ENCODE peak calls at places on chromosomes 11 and 22, in six cellular contexts. J, I, B, S, F and T are unnamed samples.

GRCh38 chr11:61507962-61508824 is at the start of gene LRRC10B:
- DNase-seq in J (no peak), I (no peak), B (no peak), S (no peak), F (peak), T (no peak)

GRCh38 chr22:43225609-43226008 is 38.7 kb upstream of the TTLL12 start:
- DNase-seq in J (no peak), I (no peak), B (no peak), S (no peak), F (no peak), T (no peak)

GRCh38 chr11:18706330-18707243 is 8.0 kb downstream of the TMEM86A start:
- DNase-seq in J (peak), I (peak), B (peak), S (peak), F (peak), T (no peak)

GRCh38 chr11:34235591-34236071 is 122.2 kb downstream of the ABTB2 start:
- DNase-seq in J (no peak), I (no peak), B (no peak), S (no peak), F (no peak), T (no peak)

GRCh38 chr11:17831883-17832282 is 97.3 kb downstream of the KCNC1 start:
- DNase-seq in J (no peak), I (no peak), B (no peak), S (no peak), F (no peak), T (no peak)

GRCh38 chr22:30298005-30298701 is 8.8 kb upstream of the CASTOR1 start:
- DNase-seq in J (peak), I (no peak), B (no peak), S (no peak), F (no peak), T (no peak)

GRCh38 chr11:68941324-68942089 is 37.8 kb downstream of the IGHMBP2 start:
- DNase-seq in J (no peak), I (no peak), B (no peak), S (no peak), F (no peak), T (no peak)

GRCh38 chr11:61905067-61905696 is 12.2 kb downstream of the RAB3IL1 start:
- DNase-seq in J (no peak), I (no peak), B (no peak), S (no peak), F (no peak), T (no peak)

GRCh38 chr11:110472858-110473257 is 43.1 kb downstream of the FDX1 start:
- DNase-seq in J (no peak), I (peak), B (no peak), S (no peak), F (no peak), T (peak)

DNA sequence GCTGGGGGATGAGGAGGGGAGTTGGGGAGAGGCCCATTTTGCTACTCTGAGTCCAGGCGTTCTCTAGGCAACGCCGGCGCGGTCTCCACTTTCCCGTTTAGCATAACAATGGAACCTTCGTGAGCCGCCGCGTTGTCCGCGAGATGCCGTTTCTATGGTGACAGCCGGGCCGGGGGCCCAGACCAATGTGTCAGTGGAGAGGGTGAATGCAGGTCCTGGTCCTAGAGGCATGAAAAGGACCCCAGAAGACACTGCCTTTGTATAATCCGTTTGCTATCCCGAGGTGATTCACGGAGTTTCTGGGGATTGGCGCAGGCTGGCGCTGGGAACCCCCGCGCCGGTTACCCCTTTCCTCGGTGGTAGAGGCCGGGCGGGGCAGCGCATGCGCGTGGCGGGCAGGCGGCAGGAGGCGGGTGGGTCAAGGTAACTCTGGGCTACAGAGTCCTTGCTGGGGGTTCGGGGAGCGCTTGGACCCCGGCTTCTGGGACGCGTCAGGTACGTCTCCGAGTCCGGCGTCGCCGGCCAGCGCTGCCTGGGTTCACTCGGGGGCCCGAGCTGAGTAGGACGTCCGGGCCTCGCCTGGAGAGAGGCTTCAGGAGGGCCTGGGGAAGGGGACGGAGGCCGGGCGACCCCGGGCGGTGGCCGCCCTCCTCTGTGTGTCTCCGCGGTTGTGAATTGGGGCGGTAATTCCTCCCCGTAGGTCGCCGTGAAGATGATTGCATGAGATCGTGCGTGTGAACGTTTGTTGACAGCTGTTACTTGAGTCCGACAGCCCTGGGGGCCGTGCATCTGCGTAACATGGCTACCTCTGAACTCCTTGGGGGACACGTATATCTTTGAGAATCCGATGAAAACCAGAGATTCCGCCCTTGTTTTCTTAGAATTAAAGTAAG is at the start of the genes CBY1 and FAM227A:
- DNase-seq in J (peak), I (peak), B (peak), S (peak), F (peak), T (no peak)
- TF ChIP-seq CTCF in J (no peak), I (no peak), B (no peak), S (no peak), F (no peak), T (no peak)

DNA sequence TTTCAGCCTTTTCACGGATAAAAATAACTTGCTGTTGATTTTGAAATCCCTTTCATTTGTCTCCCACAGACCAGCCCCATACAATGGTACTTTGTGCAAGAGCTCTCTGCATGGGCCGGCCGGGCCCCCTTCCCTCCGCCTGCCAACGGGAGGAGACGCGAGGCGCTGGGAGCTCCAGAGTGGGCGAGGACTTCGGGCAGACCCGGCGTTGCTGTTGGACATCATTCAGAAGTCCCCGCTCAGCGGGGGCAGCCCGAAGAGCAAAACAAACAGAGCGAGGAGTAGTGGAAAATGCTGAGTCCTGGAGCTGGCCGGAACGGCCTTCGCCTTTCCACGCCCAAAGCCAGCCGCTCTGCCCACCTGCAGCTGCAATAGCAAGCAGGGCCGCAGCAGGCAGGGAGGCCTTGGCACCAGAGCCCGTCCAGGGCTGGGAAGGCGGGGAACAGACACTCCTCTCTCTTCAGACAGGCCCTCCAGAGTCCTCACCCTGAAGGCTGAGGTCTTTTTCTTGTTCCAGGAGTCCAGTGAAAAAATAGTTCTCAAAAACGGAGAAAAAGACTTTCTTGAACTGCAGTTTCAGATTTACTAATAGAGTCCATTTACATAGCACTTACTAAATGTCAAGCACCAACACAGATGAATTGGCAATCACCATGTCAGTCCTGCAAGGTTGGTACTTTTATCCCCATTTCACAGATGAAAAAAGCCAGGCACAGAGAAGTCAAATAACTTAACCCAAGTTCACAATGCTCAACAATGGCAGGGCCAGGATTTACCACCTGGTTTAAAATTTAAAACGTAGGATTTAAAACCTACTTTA is 135.5 kb downstream of the ETS1 start:
- DNase-seq in J (peak), I (peak), B (peak), S (peak), F (peak), T (no peak)
- H3K4me3 ChIP-seq in J (no peak), I (no peak), B (peak), S (peak), F (no peak), T (no peak)

GRCh38 chr11:28703371-28703770 is 595.2 kb downstream of the METTL15 start:
- DNase-seq in J (no peak), I (no peak), B (no peak), S (no peak), F (no peak), T (no peak)

GRCh38 chr11:28701760-28702449 is 593.7 kb downstream of the METTL15 start:
- DNase-seq in J (no peak), I (no peak), B (no peak), S (no peak), F (no peak), T (peak)

GRCh38 chr11:28702450-28702790 is 594.2 kb downstream of the METTL15 start:
- DNase-seq in J (no peak), I (no peak), B (no peak), S (no peak), F (no peak), T (no peak)

GRCh38 chr11:28702871-28703270 is 594.7 kb downstream of the METTL15 start:
- DNase-seq in J (no peak), I (no peak), B (no peak), S (no peak), F (no peak), T (no peak)

DNA sequence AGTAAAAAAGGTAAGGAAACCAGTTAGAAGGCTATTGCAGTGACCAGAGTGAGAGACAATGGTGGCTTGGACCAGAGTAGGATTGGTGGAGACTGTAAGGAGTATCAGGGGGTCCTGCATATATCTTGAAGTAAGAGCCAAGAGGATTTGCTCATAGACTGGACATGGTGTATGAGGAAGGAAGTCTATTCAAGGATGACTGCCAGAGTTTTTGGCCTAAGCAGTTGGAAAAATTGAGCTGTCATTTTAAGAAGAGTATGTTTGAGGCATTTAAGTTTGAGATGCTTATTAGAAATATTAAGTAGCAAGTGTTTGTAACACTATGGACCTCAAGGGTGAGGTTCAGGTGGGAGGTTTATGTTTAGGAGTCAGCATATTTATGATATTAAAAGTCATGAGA is 596.6 kb downstream of the METTL15 start:
- DNase-seq in J (no peak), I (no peak), B (no peak), S (no peak), F (no peak), T (no peak)
- TF ChIP-seq CTCF in J (no peak), I (no peak), B (no peak), S (no peak), F (no peak), T (no peak)

GRCh38 chr22:46766611-46767010 is 4.2 kb downstream of the TBC1D22A start:
- DNase-seq in J (no peak), I (no peak), B (no peak), S (no peak), F (no peak), T (no peak)
- H3K4me3 ChIP-seq in J (no peak), I (no peak), B (no peak), S (no peak), F (no peak), T (no peak)

DNA sequence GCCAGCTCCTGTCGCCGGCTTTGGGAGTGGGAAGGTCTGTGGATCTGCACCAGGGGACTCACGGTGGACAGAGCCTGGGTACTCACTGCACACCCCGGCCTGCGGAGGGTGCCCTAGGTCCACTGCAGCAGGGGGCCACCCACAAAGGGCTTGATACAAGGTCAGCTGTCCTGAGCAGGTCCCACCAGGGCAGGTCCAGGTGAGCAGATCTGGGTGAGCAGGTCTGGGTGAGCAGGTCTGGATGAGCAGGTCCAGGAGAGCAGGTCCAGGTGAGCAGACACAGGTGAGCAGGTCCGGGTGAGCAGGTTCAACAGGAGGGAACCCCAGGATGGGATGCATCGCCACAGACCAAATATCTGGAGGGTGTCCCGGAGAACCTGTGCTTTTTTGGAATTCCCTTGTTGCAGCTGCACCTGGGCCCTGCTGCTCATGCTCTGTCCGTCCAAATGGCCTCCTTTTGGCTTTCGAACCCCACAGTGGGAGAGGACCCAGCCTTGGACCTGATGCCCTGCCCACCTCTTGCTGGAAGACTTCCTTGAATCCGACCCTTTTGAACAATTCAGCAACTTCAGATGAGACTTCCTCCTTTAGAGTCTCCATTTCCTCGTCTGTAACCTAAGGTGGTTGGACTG is 485.3 kb downstream of the TBC1D22A start:
- DNase-seq in J (peak), I (no peak), B (no peak), S (no peak), F (no peak), T (no peak)
- TF ChIP-seq CTCF in J (no peak), I (no peak), B (no peak), S (no peak), F (no peak), T (no peak)

GRCh38 chr11:124745835-124746620 is 6.0 kb downstream of the VSIG2 start:
- DNase-seq in J (no peak), I (no peak), B (no peak), S (no peak), F (peak), T (no peak)

GRCh38 chr11:124747406-124748099 is 4.5 kb downstream of the VSIG2 start:
- DNase-seq in J (no peak), I (no peak), B (no peak), S (no peak), F (no peak), T (no peak)

GRCh38 chr11:124743050-124743449 is 3.3 kb downstream of the NRGN start:
- DNase-seq in J (no peak), I (no peak), B (no peak), S (no peak), F (no peak), T (no peak)

GRCh38 chr11:124746621-124747243 is 5.3 kb downstream of the VSIG2 start:
- DNase-seq in J (peak), I (peak), B (peak), S (peak), F (peak), T (peak)

GRCh38 chr11:124745270-124745834 is 5.6 kb downstream of the NRGN start:
- DNase-seq in J (no peak), I (no peak), B (no peak), S (no peak), F (no peak), T (no peak)
- H3K4me3 ChIP-seq in J (no peak), I (no peak), B (no peak), S (peak), F (peak), T (peak)